ENCODE peak calls at places on chromosomes 4 and X, in nine cellular contexts. A is osteoblast, R is AG04450, W is stomach, O is mammary epithelial cell, V is GM23248, Y is H7, T is tibial artery, M is right atrium auricular region. B is an unnamed sample. For H3K27me3, the result is how much of the 10 kb centered on the place peaks cover.

GRCh38 chrX:136055651-136056221 is 70.5 kb downstream of the SLC9A6 start:
- DNase-seq in A (no peak), R (peak), W (no peak), O (no peak), V (peak), Y (no peak), T (peak), M (peak), B (no peak)

GRCh38 chr4:7649741-7650531 is 215.2 kb upstream of the PSAPL1 start:
- DNase-seq in A (peak), R (peak), W (no peak), O (peak), V (peak), Y (no peak), T (no peak), M (no peak), B (no peak)

GRCh38 chr4:23084559-23085248 is 392.0 kb downstream of the GBA3 start:
- DNase-seq in A (peak), R (no peak), W (no peak), O (no peak), V (peak), Y (no peak), T (no peak), M (no peak), B (no peak)

GRCh38 chr4:125357675-125358074 is 42.9 kb downstream of the FAT4 start:
- DNase-seq in A (no peak), R (no peak), W (no peak), O (no peak), V (no peak), Y (peak), T (no peak), M (no peak), B (no peak)

GRCh38 chrX:19810809-19811208 is 76.6 kb downstream of the SH3KBP1 start:
- DNase-seq in A (no peak), R (no peak), W (no peak), O (no peak), V (peak), Y (no peak), T (no peak), M (no peak), B (no peak)

GRCh38 chrX:110145854-110146253 is 142.9 kb downstream of the TMEM164 start:
- DNase-seq in A (peak), R (no peak), W (no peak), O (peak), V (peak), Y (no peak), T (peak), M (no peak), B (no peak)

GRCh38 chr4:107258359-107258758 is 222.2 kb upstream of the DKK2 start:
- DNase-seq in A (peak), R (peak), W (no peak), O (peak), V (peak), Y (no peak), T (no peak), M (no peak), B (no peak)

GRCh38 chr4:6688879-6689505 is 4.7 kb upstream of the S100P start:
- DNase-seq in A (peak), R (peak), W (peak), O (peak), V (peak), Y (peak), T (no peak), M (no peak), B (peak)

GRCh38 chr4:17418010-17418409 is 93.9 kb downstream of the QDPR start:
- DNase-seq in A (no peak), R (no peak), W (no peak), O (no peak), V (no peak), Y (peak), T (no peak), M (no peak), B (no peak)

GRCh38 chrX:11558972-11559371 is 106.7 kb downstream of the ARHGAP6 start:
- DNase-seq in A (peak), R (no peak), W (peak), O (peak), V (peak), Y (peak), T (no peak), M (no peak), B (no peak)

GRCh38 chr4:76689079-76689817 is 208.7 kb downstream of the SOWAHB start:
- DNase-seq in A (peak), R (no peak), W (peak), O (peak), V (peak), Y (peak), T (peak), M (no peak), B (no peak)

GRCh38 chrX:15142084-15142715 is 127.7 kb downstream of the ASB9 start:
- DNase-seq in A (no peak), R (no peak), W (no peak), O (peak), V (peak), Y (no peak), T (no peak), M (no peak), B (no peak)

DNA sequence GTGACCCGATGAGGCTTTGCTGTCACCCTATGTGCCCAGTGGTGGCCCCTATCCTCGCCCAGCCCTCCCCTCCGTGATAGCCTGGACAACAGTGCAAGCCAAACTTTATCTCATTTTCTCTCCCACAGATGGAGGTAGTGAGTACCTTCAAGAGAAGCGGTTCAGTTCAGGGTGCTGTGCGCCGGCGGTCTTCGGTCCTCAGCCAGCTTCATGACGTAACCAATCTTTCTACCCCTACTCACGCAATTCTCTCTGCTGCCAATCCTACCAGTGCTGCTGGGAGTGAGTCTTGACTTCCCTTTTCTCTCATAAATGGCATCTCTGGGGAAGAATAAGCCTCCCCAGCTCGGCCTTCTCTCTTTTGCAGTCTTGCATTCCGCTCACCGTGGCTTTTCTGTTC is 29.5 kb downstream of the CCNQ start:
- DNase-seq in A (peak), R (no peak), W (no peak), O (no peak), V (no peak), Y (no peak), T (no peak), M (no peak), B (no peak)
- H3K27me3 ChIP-seq in A (under half), R (under half), W (under half), O (under half), V (under half), Y (under half), T (under half), M (under half), B (under half)

DNA sequence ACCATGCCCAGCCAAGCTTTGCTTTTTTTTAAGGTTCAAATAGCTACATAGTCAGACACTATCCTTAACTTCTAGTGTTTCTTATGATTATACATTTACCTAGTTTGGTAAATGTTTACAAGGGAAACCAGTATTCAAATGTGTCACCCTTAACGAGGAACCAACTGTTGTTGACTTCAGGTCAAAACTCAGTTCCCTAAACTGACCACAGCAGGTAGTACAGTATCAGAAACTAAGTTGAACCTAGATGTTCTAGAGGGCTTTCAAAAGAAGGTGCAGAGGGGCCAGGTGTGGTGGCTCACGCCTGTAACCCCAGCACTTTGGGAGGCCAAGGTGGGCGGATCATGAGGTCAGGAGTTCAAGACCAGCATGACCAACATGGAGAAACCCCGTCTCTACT is 11.3 kb downstream of the GPC4 start:
- DNase-seq in A (no peak), R (no peak), W (no peak), O (no peak), V (no peak), Y (no peak), T (no peak), M (no peak), B (no peak)
- H3K27me3 ChIP-seq in A (under half), R (under half), W (under half), O (under half), V (under half), Y (under half), T (under half), M (under half), B (under half)

DNA sequence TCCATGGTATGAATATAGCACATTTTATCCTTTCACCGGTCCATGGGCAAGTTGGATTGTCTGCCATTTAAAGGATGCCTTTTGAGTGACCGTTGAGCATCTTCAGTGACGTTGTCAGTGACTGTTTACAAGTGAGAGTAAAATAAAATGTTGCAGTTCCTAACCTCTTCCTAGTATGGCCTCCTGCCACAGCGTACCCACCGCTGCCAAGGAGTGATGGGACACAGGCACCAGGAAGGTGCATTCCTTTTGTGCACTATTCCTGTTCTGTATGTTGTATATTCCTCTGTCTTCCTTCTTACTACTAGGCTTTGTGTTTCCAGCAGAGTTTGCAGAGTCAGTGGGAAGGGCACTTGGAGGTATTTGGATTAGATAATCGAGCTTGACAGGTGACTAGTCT is 61.5 kb downstream of the SNX25 start:
- DNase-seq in A (no peak), R (no peak), W (no peak), O (no peak), V (no peak), Y (no peak), T (no peak), M (no peak), B (no peak)
- H3K27me3 ChIP-seq in A (under half), R (under half), W (under half), O (under half), V (under half), Y (under half), T (under half), M (under half), B (under half)

GRCh38 chr4:54101190-54102041 is 1.5 kb downstream of the GSX2 start:
- DNase-seq in A (no peak), R (no peak), W (no peak), O (no peak), V (no peak), Y (peak), T (no peak), M (no peak), B (no peak)

GRCh38 chr4:54103190-54103574 is 3.2 kb downstream of the GSX2 start:
- DNase-seq in A (no peak), R (no peak), W (no peak), O (no peak), V (no peak), Y (peak), T (no peak), M (no peak), B (no peak)

GRCh38 chr4:54100607-54101189 is 735 bp downstream of the GSX2 start:
- DNase-seq in A (peak), R (no peak), W (no peak), O (no peak), V (peak), Y (peak), T (no peak), M (no peak), B (no peak)

GRCh38 chr4:54104907-54105306 is 4.9 kb downstream of the GSX2 start:
- DNase-seq in A (no peak), R (no peak), W (no peak), O (no peak), V (no peak), Y (no peak), T (no peak), M (no peak), B (no peak)

GRCh38 chr4:54102747-54103146 is 2.8 kb downstream of the GSX2 start:
- DNase-seq in A (no peak), R (no peak), W (no peak), O (no peak), V (no peak), Y (no peak), T (no peak), M (no peak), B (no peak)
- H3K27me3 ChIP-seq in A (half or more), R (under half), W (half or more), O (under half), V (under half), Y (half or more), T (under half), M (under half), B (half or more)

DNA sequence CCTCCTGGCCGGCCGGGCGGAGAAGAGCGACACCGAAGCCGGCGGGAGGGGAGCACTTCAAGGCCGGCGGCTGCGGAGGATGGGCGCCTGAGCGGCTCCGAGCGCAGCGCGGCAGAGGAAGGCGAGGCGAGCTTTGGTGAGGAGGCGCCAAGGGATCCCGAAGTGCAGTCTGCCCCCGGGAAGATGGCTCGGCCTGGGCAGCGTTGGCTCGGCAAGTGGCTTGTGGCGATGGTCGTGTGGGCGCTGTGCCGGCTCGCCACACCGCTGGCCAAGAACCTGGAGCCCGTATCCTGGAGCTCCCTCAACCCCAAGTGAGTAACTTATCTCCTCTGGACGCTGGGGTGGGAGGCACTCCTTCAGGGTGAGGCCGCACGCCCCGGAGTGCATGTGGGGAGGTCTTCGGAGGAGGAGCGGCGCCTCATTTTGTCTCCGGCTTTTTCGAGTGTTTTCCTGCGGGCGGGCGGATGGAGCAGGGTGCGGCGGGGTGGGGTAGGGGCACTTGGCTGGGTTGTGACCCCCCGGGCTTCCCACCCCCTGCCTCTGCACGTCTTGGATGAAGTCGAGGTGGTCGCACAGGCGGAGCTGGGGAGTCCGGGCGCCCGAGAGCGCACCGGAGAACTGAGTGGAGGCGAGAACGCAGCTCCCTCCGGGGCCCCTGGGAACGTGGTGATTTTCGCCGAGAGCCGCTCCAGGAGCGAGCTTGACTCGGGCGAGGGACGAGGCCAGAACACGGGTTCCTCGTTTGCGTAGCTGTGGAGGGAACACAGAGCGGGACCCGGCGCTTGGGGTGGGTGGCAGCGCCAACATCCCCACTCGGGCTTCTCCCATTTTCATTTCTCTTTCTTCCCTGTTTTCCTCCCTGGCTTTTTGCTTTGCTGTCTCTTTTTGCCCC is 1.0 kb downstream of the EFNB1 start:
- DNase-seq in A (peak), R (no peak), W (no peak), O (no peak), V (peak), Y (peak), T (no peak), M (peak), B (peak)
- H3K27me3 ChIP-seq in A (under half), R (under half), W (under half), O (under half), V (under half), Y (half or more), T (under half), M (under half), B (under half)

DNA sequence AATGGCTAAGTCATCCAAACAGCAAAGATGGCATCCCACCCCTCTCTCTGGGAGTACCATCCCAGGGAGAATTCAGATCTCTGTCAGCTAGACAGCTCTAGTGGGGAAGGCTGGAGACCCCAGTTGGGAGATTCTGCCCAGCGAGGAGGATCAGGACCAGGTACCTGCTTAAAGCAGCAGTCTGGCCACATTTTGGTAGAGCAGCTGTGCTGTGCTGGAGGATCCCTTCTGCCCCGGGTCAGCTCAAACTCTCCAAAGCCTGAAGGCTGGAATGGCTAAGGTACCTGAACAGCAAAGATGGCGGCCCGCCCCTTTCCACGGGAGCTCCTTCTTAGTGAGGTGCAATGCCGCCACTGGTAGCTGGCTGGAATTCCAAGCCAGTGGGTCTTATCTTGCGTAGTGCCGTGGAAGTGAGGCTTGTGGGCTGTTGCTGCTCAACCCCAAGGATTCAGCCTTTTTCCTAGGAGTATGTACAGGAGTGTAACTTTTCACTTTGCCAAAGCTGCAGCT is 40.1 kb downstream of the SATL1 start:
- DNase-seq in A (no peak), R (no peak), W (no peak), O (no peak), V (no peak), Y (no peak), T (no peak), M (no peak), B (no peak)
- H3K27me3 ChIP-seq in A (under half), R (under half), W (under half), O (under half), V (under half), Y (under half), T (under half), M (under half), B (under half)

B was measured in dorsolateral prefrontal cortex.